ENCODE peak calls at places on chromosomes 3 and 15, in ten cellular contexts. I, A, G, M, J, D, R, P, C and Y are unnamed samples. For H3K36me3, the result is how much of the 10 kb centered on the place peaks cover.

GRCh38 chr3:62672988-62673313 is 202.3 kb downstream of the CADPS start:
- DNase-seq in R (no peak), M (no peak), I (no peak), C (no peak), A (no peak), D (no peak), J (no peak), G (no peak), P (no peak), Y (no peak)

GRCh38 chr3:62554264-62554799 is 181.0 kb upstream of the FEZF2 start:
- DNase-seq in M (no peak), J (no peak), A (peak), D (no peak), I (no peak), G (no peak), C (no peak), P (no peak), R (no peak), Y (no peak)

GRCh38 chr15:72700076-72700475 is 14.1 kb downstream of the BBS4 start:
- DNase-seq in M (no peak), C (no peak), P (no peak), R (no peak), D (no peak), J (no peak), I (no peak), A (no peak), G (no peak), Y (no peak)

GRCh38 chr15:41544650-41545015 is 576 bp upstream of the RPAP1 start:
- DNase-seq in R (no peak), M (no peak), I (peak), C (no peak), D (no peak), J (no peak), A (no peak), G (no peak), P (no peak), Y (no peak)

GRCh38 chr3:188299068-188299467 is 145.1 kb downstream of the LPP start:
- DNase-seq in C (no peak), R (no peak), J (peak), P (no peak), G (no peak), I (no peak), M (no peak), D (no peak), A (no peak), Y (no peak)

GRCh38 chr15:79066391-79067090 is 24.0 kb downstream of the RASGRF1 start:
- DNase-seq in R (no peak), G (no peak), P (no peak), I (no peak), C (no peak), D (no peak), A (no peak), M (no peak), J (no peak), Y (no peak)

GRCh38 chr3:67018105-67018788 is 20.1 kb downstream of the KBTBD8 start:
- DNase-seq in C (peak), P (peak), A (peak), J (no peak), R (no peak), I (peak), M (no peak), D (no peak), G (no peak), Y (peak)

GRCh38 chr3:112781611-112782010 is 65.1 kb downstream of the CD200R1L start:
- DNase-seq in D (no peak), J (peak), M (no peak), P (no peak), I (no peak), A (no peak), G (no peak), R (peak), C (no peak), Y (no peak)

GRCh38 chr15:74383695-74384565 is 16.5 kb upstream of the CYP11A1 start:
- DNase-seq in R (peak), G (peak), P (peak), I (no peak), C (no peak), M (no peak), J (peak), A (peak), D (no peak), Y (peak)

DNA sequence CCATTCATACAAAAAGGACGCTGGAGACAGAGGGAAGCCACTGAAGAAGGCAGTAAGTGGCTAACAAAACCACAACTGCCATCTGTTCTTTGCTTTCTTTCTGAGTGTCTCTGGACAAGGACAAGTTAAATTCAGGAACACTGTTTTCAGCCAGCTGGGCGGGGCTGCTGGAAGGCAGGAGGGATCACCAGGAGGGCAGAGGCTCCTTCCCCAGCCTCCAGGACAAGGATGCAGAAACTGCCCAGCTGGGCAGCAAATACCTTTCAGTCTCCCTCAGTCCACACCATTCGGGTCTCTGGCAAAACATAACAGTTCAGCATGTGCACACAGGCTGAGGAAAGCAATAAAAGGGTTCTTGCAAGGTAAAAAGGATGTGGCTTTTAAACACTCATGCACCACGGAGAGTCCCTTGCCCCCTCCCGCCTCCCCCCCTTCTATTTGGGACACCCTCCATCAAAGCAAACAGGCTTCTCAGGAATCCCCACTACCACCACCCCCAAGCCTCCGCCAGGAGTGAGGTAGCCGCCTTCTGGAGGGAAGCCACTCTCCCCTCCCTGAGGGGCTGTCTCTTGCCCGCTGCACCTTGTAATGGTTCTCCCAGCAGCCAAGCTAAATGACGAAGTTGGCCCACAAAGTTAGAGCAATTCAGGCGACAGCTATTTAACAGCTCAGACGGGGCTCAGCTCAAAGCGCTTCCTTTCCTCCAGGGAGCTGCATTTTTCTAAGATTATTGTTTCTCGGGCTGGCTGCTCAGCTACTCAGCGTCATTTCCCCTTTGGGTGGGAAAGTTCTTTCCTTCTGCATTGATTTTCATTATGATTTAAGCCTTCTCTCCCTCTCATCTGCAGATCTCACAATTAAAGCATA is 3.8 kb downstream of the HEG1 start:
- DNase-seq in J (peak), M (peak), A (peak), P (peak), R (peak), I (peak), G (peak), C (peak), D (peak), Y (peak)
- H3K27ac ChIP-seq in J (peak), M (peak), A (no peak), P (peak), R (peak), I (peak), G (peak), C (peak), D (peak), Y (peak)

DNA sequence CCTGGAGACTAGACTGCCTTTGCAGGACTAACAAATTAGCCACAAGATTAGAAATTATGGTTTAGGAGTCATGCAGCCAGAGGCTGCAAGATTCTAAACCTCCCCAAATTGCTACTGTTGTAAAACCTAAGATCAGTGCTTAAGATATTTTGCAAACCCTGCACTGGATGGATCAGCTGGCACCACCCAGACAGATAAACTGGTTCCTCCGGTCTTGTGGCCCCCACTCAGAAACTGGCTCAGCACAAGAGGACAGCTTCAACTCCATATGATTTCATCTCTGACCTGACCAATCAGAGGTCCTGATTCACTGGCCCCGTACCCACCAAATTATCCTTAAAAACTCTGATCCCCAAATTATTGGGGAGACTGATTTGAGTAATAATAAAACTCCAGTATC is 19.5 kb upstream of the PXYLP1 start:
- DNase-seq in I (no peak), R (no peak), P (no peak), C (no peak), M (no peak), A (no peak), G (no peak), J (no peak), D (no peak), Y (no peak)
- H3K36me3 ChIP-seq in I (under half), R (under half), P (under half), C (under half), M (under half), A (under half), G (under half), J (under half), D (under half), Y (under half)

DNA sequence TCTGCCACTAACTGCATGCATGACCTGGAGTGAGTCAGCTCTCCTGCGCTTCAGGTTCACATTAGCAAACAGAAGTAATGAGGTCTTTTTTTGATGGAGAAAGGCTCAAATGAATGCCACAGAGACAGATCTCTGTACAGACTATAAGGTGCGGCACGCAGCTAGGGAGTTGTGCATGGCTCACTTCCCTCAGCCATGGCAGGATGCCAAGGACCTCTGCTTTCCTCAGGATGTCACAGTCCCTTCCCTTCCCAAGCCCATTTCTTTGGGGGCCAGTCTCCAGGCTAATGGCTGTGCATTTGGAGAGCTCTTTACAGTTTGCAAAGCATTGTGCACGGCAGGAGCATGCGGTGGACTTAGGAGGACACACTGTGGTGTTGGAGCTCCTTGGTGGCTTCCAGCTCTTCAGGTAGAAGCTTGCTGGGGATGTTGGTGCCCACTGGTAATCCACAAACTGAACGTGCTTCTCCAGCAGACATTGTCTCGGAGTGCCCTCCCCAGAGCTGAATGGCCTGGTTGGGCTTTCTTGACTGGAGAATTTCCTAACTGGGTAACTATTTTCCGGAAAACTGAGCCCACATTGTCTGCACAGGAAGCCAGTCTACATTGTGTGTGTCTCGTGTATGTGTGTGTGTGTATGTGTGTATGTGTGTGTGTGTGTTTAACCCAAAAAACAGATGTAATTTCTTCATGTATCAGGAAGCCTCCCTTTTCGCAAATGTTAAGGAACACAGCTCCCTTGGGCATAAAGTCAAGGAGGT is 172.5 kb upstream of the TLE3 start:
- DNase-seq in J (no peak), I (peak), P (peak), G (no peak), C (no peak), D (no peak), R (no peak), A (no peak), M (no peak), Y (no peak)
- H3K27ac ChIP-seq in J (no peak), I (peak), P (peak), G (no peak), C (no peak), D (peak), R (no peak), A (no peak), M (no peak), Y (no peak)

DNA sequence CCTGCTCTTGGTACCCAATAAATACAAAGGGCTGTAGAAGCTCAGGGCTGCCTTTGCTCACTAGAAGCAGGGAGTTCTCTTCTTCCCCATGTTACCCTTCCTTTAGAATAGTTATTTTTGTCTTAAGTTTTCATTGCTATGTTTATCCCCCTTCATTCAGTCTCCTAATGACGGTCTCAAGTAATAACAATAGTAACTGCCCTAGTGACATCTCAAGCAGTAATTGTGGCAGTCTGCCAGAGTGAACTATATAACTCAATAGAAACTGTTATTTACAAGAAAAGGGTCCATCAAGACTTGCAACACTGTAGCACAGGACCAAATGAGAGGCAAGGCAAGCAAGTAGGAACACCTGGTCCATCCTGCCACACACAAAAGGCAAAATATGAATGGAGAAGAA is 32.5 kb upstream of the SIN3A start:
- DNase-seq in P (no peak), J (no peak), D (no peak), M (no peak), I (no peak), A (no peak), R (no peak), C (no peak), G (no peak), Y (no peak)
- H3K36me3 ChIP-seq in P (under half), J (under half), D (under half), M (under half), I (under half), A (under half), R (under half), C (under half), G (under half), Y (under half)